ENCODE peak calls at places on chromosomes 7 and 10, in nine cellular contexts. D, A, T, F, S, H, U, G and W are unnamed samples.

GRCh38 chr10:114042895-114043531 is 653 bp upstream of the ADRB1 start:
- DNase-seq in D (peak; percentile 26), A (no peak), T (no peak), F (peak; percentile 41), S (peak; percentile 82), H (no peak), U (no peak), G (peak; percentile 47), W (peak; percentile 66)

GRCh38 chr7:91784469-91784868 is 96.0 kb downstream of the MTERF1 start:
- DNase-seq in D (no peak), A (no peak), T (no peak), F (peak; percentile 26), S (no peak), H (no peak), U (peak; percentile 33), G (peak; percentile 32), W (peak; percentile 22)

GRCh38 chr7:30976381-30976780 is 12.6 kb downstream of the GHRHR start:
- DNase-seq in D (no peak), A (no peak), T (no peak), F (no peak), S (no peak), H (no peak), U (no peak), G (peak; percentile 15), W (no peak)

GRCh38 chr10:48890904-48891839 is 48.5 kb downstream of the LRRC18 start:
- DNase-seq in D (no peak), A (no peak), T (no peak), F (no peak), S (no peak), H (no peak), U (peak; percentile 9), G (no peak), W (no peak)

GRCh38 chr10:15745748-15746147 is 26.0 kb upstream of the ITGA8 start:
- DNase-seq in D (no peak), A (no peak), T (no peak), F (peak; percentile 20), S (no peak), H (no peak), U (peak; percentile 16), G (no peak), W (no peak)

GRCh38 chr10:99730026-99730425 is 1.9 kb downstream of the COX15 start:
- DNase-seq in D (no peak), A (no peak), T (no peak), F (peak; percentile 23), S (no peak), H (no peak), U (peak; percentile 19), G (no peak), W (no peak)

GRCh38 chr10:89032141-89032814 is 41.7 kb downstream of the FAS start:
- DNase-seq in D (peak; percentile 46), A (no peak), T (no peak), F (peak; percentile 65), S (no peak), H (no peak), U (peak; percentile 79), G (no peak), W (no peak)

GRCh38 chr7:27149817-27150567 is 2.4 kb downstream of the HOXA3 start:
- DNase-seq in D (no peak), A (peak; percentile 59), T (peak; percentile 20), F (no peak), S (no peak), H (no peak), U (no peak), G (no peak), W (no peak)

GRCh38 chr7:129069021-129069420 is 14.1 kb upstream of the TNPO3 start:
- DNase-seq in D (no peak), A (no peak), T (no peak), F (no peak), S (peak; percentile 19), H (no peak), U (no peak), G (no peak), W (peak; percentile 28)

GRCh38 chr7:40551685-40552576 is 417.1 kb downstream of the SUGCT start:
- DNase-seq in D (no peak), A (peak; percentile 74), T (no peak), F (peak; percentile 93), S (no peak), H (no peak), U (peak; percentile 87), G (peak; percentile 81), W (no peak)

GRCh38 chr7:137577184-137577583 is 233.7 kb upstream of the PTN start:
- DNase-seq in D (no peak), A (no peak), T (no peak), F (no peak), S (no peak), H (no peak), U (no peak), G (no peak), W (no peak)

GRCh38 chr7:35336444-35336843 is 82.5 kb upstream of the TBX20 start:
- DNase-seq in D (no peak), A (no peak), T (no peak), F (no peak), S (no peak), H (no peak), U (no peak), G (peak; percentile 38), W (no peak)

GRCh38 chr7:7424151-7424873 is 111.4 kb downstream of the COL28A1 start:
- DNase-seq in D (peak; percentile 60), A (no peak), T (peak; percentile 58), F (peak; percentile 64), S (peak; percentile 39), H (peak; percentile 56), U (peak; percentile 64), G (peak; percentile 62), W (peak; percentile 70)

GRCh38 chr10:81655986-81656385 is 219.0 kb upstream of the NRG3 start:
- DNase-seq in D (no peak), A (no peak), T (no peak), F (no peak), S (no peak), H (no peak), U (no peak), G (no peak), W (no peak)

DNA sequence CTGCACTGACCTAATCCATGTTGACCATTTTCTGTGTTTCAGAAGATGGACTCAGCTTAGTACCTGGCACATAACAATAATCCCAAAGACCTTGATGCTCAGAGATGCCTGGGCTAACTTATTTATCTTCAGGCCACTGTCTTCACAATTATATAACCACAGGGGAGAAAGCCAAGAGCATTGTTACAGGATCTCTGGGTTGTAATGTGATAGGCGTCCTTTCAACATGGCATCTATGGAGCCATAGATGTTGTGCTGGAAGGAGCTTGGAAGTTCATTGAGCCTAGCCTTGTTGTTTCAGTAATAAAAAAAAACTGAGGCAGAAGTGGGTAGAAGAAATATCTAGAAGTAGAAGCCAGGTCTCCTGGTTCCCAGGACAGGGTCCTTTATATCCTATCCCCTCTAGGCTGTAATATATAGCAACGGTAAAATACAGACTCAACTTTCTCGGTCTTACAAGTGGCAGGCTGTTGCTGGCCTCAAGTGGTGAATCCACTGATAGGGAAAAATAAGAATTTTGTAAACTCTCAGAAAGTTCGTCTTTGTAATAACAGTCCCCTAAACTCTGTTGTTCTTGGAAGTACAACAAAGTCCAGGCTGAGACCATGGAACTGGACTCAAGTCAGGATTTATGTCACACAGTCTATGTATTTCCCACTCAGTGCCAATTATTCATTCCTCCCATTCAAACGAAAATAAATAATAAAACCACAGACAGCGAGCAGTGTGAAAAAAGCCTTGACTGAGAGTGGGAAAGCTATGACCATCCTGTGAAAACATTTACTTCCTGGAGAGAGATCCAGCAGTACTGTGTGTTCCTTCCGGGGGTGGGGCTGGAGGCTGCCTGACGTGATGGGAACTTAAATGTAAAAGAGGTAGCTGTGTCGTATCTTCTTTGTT is 277.6 kb downstream of the REEP3 start:
- DNase-seq in D (no peak), A (no peak), T (peak; percentile 48), F (peak; percentile 99), S (no peak), H (peak; percentile 54), U (peak; percentile 45), G (no peak), W (no peak)
- H3K4me3 ChIP-seq in D (no peak overlapping the region), A (no peak overlapping the region), T (no peak overlapping the region), F (peak overlapping the region; percentile 22), S (no peak overlapping the region), H (no peak overlapping the region), U (peak overlapping the region; percentile 8), G (no peak overlapping the region), W (no peak overlapping the region)

DNA sequence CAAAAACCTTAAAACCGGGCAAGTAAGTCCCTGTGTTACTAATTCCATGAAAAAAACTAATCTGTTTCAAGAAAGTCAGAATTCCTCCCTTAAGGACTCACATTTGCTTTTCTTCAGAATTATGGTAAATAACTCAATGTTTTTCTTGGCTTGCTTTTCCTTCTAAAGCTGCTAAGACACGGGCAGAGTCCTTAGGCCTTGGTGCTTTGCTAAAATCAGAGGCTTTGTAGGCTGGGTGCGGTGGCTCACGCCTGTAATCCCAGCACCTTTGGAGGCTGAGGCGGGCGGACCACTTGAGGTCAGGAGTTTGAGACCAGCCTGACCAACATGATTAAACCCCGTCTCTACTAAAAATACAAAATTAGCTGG is 32.0 kb downstream of the GNA12 start:
- DNase-seq in D (no peak), A (no peak), T (no peak), F (peak; percentile 25), S (no peak), H (peak; percentile 43), U (no peak), G (no peak), W (no peak)
- H3K4me3 ChIP-seq in D (no peak overlapping the region), A (no peak overlapping the region), T (no peak overlapping the region), F (no peak overlapping the region), S (no peak overlapping the region), H (peak overlapping the region; percentile 22), U (no peak overlapping the region), G (no peak overlapping the region), W (no peak overlapping the region)

GRCh38 chr7:2249744-2250323 is 7.8 kb downstream of the NUDT1 start:
- DNase-seq in D (no peak), A (no peak), T (no peak), F (no peak), S (no peak), H (no peak), U (no peak), G (peak; percentile 36), W (no peak)
- H3K4me3 ChIP-seq in D (no peak overlapping the region), A (no peak overlapping the region), T (no peak overlapping the region), F (no peak overlapping the region), S (no peak overlapping the region), H (no peak overlapping the region), U (no peak overlapping the region), G (no peak overlapping the region), W (no peak overlapping the region)

GRCh38 chr7:77904252-77904651 is 105.7 kb downstream of the PHTF2 start:
- DNase-seq in D (no peak), A (no peak), T (no peak), F (no peak), S (no peak), H (no peak), U (no peak), G (no peak), W (no peak)

GRCh38 chr7:77910124-77910523 is 111.6 kb downstream of the PHTF2 start:
- DNase-seq in D (no peak), A (no peak), T (no peak), F (no peak), S (no peak), H (no peak), U (no peak), G (no peak), W (no peak)

GRCh38 chr7:77903597-77903996 is 105.0 kb downstream of the PHTF2 start:
- DNase-seq in D (no peak), A (no peak), T (no peak), F (peak; percentile 5), S (no peak), H (no peak), U (peak; percentile 2), G (peak; percentile 15), W (no peak)

GRCh38 chr7:77908664-77909063 is 110.1 kb downstream of the PHTF2 start:
- DNase-seq in D (no peak), A (no peak), T (no peak), F (no peak), S (no peak), H (no peak), U (no peak), G (no peak), W (no peak)

GRCh38 chr7:77907281-77907680 is 108.7 kb downstream of the PHTF2 start:
- DNase-seq in D (no peak), A (no peak), T (no peak), F (no peak), S (no peak), H (no peak), U (no peak), G (no peak), W (no peak)
- H3K4me3 ChIP-seq in D (no peak overlapping the region), A (no peak overlapping the region), T (no peak overlapping the region), F (no peak overlapping the region), S (no peak overlapping the region), H (no peak overlapping the region), U (no peak overlapping the region), G (no peak overlapping the region), W (no peak overlapping the region)